ENCODE peak calls at places on chromosomes 2 and 18, in ten cellular contexts. X is ACHN; H is RKO; B is NCI-H1694; U is tibial artery; D is stimulated activated CD4-positive, alpha-beta T cell treated with anti-CD3 and anti-CD28 coated beads, Interleukin-2, amount 100 ng/mL, for 48 hours; S is NCI-H1105 treated with DMSO at 0.1 percent for 48 hours; R is fibroblast of mammary gland; N is mesenchymal stem cell; T is cerebellum. A is an unnamed sample.

GRCh38 chr2:168974370-168974769 is 56.8 kb downstream of the ABCB11 start:
- DNase-seq in X (no peak), H (no peak), B (no peak), U (no peak), D (no peak), S (no peak), R (no peak), N (no peak), T (no peak), A (no peak)

GRCh38 chr2:179275280-179276013 is 10.8 kb upstream of the SESTD1 start:
- DNase-seq in X (no peak), H (no peak), B (no peak), U (no peak), D (no peak), S (no peak), R (peak), N (peak), T (no peak), A (no peak)

GRCh38 chr2:227890495-227891079 is 19.2 kb downstream of the DAW1 start:
- DNase-seq in X (peak), H (peak), B (peak), U (no peak), D (no peak), S (peak), R (peak), N (peak), T (peak), A (no peak)

GRCh38 chr2:158457826-158458616 is 1.3 kb downstream of the PKP4 start:
- DNase-seq in X (peak), H (peak), B (no peak), U (peak), D (peak), S (peak), R (peak), N (peak), T (peak), A (peak)

GRCh38 chr18:11689972-11690570 is 1.0 kb downstream of the GNAL start:
- DNase-seq in X (no peak), H (peak), B (no peak), U (no peak), D (no peak), S (peak), R (peak), N (peak), T (no peak), A (no peak)

GRCh38 chr2:84919885-84920580 is 14.6 kb downstream of the TMSB10 start:
- DNase-seq in X (peak), H (peak), B (no peak), U (peak), D (no peak), S (no peak), R (peak), N (peak), T (no peak), A (peak)

GRCh38 chr18:49241852-49242251 is 218.6 kb downstream of the DYM start:
- DNase-seq in X (peak), H (no peak), B (no peak), U (no peak), D (no peak), S (no peak), R (peak), N (peak), T (no peak), A (peak)

GRCh38 chr2:25664531-25665307 is 8.7 kb downstream of the DTNB start:
- DNase-seq in X (peak), H (no peak), B (no peak), U (peak), D (peak), S (peak), R (peak), N (peak), T (no peak), A (no peak)

GRCh38 chr2:171401947-171402346 is 31.8 kb downstream of the METTL8 start:
- DNase-seq in X (no peak), H (no peak), B (no peak), U (no peak), D (no peak), S (no peak), R (no peak), N (no peak), T (no peak), A (no peak)

GRCh38 chr2:160377204-160377995 is 116.2 kb downstream of the RBMS1 start:
- DNase-seq in X (no peak), H (no peak), B (no peak), U (no peak), D (no peak), S (no peak), R (peak), N (no peak), T (no peak), A (no peak)

GRCh38 chr18:46660955-46661749 is 4.1 kb upstream of the LOXHD1 start:
- DNase-seq in X (peak), H (no peak), B (no peak), U (no peak), D (no peak), S (no peak), R (peak), N (peak), T (peak), A (peak)

GRCh38 chr2:75276093-75277055 is 77.1 kb upstream of the TACR1 start:
- DNase-seq in X (peak), H (peak), B (no peak), U (no peak), D (no peak), S (no peak), R (peak), N (peak), T (no peak), A (no peak)

GRCh38 chr2:103401621-103402020 is 639.8 kb downstream of the TMEM182 start:
- DNase-seq in X (peak), H (peak), B (no peak), U (no peak), D (no peak), S (no peak), R (peak), N (peak), T (no peak), A (no peak)

GRCh38 chr2:64342195-64343099 is 111.5 kb upstream of the LGALSL start:
- DNase-seq in X (peak), H (no peak), B (no peak), U (no peak), D (no peak), S (no peak), R (no peak), N (no peak), T (no peak), A (no peak)

GRCh38 chr2:26913599-26914285 is 56.7 kb upstream of the MAPRE3 start:
- DNase-seq in X (no peak), H (no peak), B (no peak), U (no peak), D (no peak), S (no peak), R (peak), N (peak), T (peak), A (no peak)

GRCh38 chr2:42901076-42901645 is 108.8 kb upstream of the HAAO start:
- DNase-seq in X (no peak), H (no peak), B (no peak), U (no peak), D (no peak), S (no peak), R (peak), N (peak), T (no peak), A (no peak)

A was measured in caudate nucleus.